ENCODE peak calls at places on chromosomes 5 and 9, in five cellular contexts. One of them, this sample, is unnamed.

GRCh38 chr5:11075010-11075860 is 314.2 kb upstream of the DAP start:
- DNase-seq in cardiac fibroblast: no peak
- DNase-seq in endothelial cell: peak; percentile 35
- DNase-seq in MCF 10A: no peak
- DNase-seq in brain microvascular endothelial cell: no peak
- DNase-seq in this sample: no peak

GRCh38 chr5:116280149-116280803 is 195.5 kb downstream of the COMMD10 start:
- DNase-seq in cardiac fibroblast: no peak
- DNase-seq in endothelial cell: no peak
- DNase-seq in MCF 10A: no peak
- DNase-seq in brain microvascular endothelial cell: no peak
- DNase-seq in this sample: no peak

GRCh38 chr9:126470251-126470993 is 143.3 kb upstream of the LMX1B start:
- DNase-seq in cardiac fibroblast: no peak
- DNase-seq in endothelial cell: no peak
- DNase-seq in MCF 10A: no peak
- DNase-seq in brain microvascular endothelial cell: no peak
- DNase-seq in this sample: no peak

GRCh38 chr9:129520981-129521380 is 99.9 kb downstream of the C9orf50 start:
- DNase-seq in cardiac fibroblast: no peak
- DNase-seq in endothelial cell: no peak
- DNase-seq in MCF 10A: no peak
- DNase-seq in brain microvascular endothelial cell: no peak
- DNase-seq in this sample: no peak

GRCh38 chr5:134127376-134127861 is 12.9 kb downstream of the TCF7 start:
- DNase-seq in cardiac fibroblast: peak; percentile 70
- DNase-seq in endothelial cell: no peak
- DNase-seq in MCF 10A: peak; percentile 41
- DNase-seq in brain microvascular endothelial cell: peak; percentile 43
- DNase-seq in this sample: peak; percentile 63

GRCh38 chr5:170504598-170505266 is 912 bp downstream of the KCNIP1 start:
- DNase-seq in cardiac fibroblast: no peak
- DNase-seq in endothelial cell: no peak
- DNase-seq in MCF 10A: no peak
- DNase-seq in brain microvascular endothelial cell: no peak
- DNase-seq in this sample: no peak

GRCh38 chr5:124902097-124902821 is 155.8 kb upstream of the ZNF608 start:
- DNase-seq in cardiac fibroblast: peak; percentile 30
- DNase-seq in endothelial cell: no peak
- DNase-seq in MCF 10A: no peak
- DNase-seq in brain microvascular endothelial cell: peak; percentile 3
- DNase-seq in this sample: peak; percentile 58

GRCh38 chr5:41707853-41708603 is 162.2 kb downstream of the OXCT1 start:
- DNase-seq in cardiac fibroblast: peak; percentile 73
- DNase-seq in endothelial cell: peak; percentile 9
- DNase-seq in MCF 10A: peak; percentile 56
- DNase-seq in brain microvascular endothelial cell: peak; percentile 61
- DNase-seq in this sample: peak; percentile 32

GRCh38 chr5:42951847-42952411 is 88.2 kb downstream of the ANXA2R start:
- DNase-seq in cardiac fibroblast: peak; percentile 55
- DNase-seq in endothelial cell: no peak
- DNase-seq in MCF 10A: no peak
- DNase-seq in brain microvascular endothelial cell: peak; percentile 25
- DNase-seq in this sample: peak; percentile 73

GRCh38 chr5:79560774-79561524 is 47.0 kb upstream of the HOMER1 start:
- DNase-seq in cardiac fibroblast: no peak
- DNase-seq in endothelial cell: no peak
- DNase-seq in MCF 10A: no peak
- DNase-seq in brain microvascular endothelial cell: no peak
- DNase-seq in this sample: peak; percentile 60

GRCh38 chr5:172849636-172850453 is 15.8 kb downstream of the ERGIC1 start:
- DNase-seq in cardiac fibroblast: no peak
- DNase-seq in endothelial cell: no peak
- DNase-seq in MCF 10A: peak; percentile 68
- DNase-seq in brain microvascular endothelial cell: no peak
- DNase-seq in this sample: peak; percentile 52

GRCh38 chr9:70594546-70594945 is 180.1 kb upstream of the KLF9 start:
- DNase-seq in cardiac fibroblast: no peak
- DNase-seq in endothelial cell: no peak
- DNase-seq in MCF 10A: no peak
- DNase-seq in brain microvascular endothelial cell: no peak
- DNase-seq in this sample: no peak

GRCh38 chr5:178288373-178289368 is 56.1 kb upstream of the PHYKPL start:
- DNase-seq in cardiac fibroblast: no peak
- DNase-seq in endothelial cell: no peak
- DNase-seq in MCF 10A: peak; percentile 95
- DNase-seq in brain microvascular endothelial cell: peak; percentile 3
- DNase-seq in this sample: no peak

GRCh38 chr5:160197341-160198147 is 31.8 kb upstream of the FABP6 start:
- DNase-seq in cardiac fibroblast: peak; percentile 91
- DNase-seq in endothelial cell: peak; percentile 51
- DNase-seq in MCF 10A: no peak
- DNase-seq in brain microvascular endothelial cell: peak; percentile 85
- DNase-seq in this sample: no peak

GRCh38 chr5:218457-219289 is 553 bp downstream of the SDHA start:
- DNase-seq in cardiac fibroblast: peak; percentile 45
- DNase-seq in endothelial cell: peak; percentile 41
- DNase-seq in MCF 10A: peak; percentile 46
- DNase-seq in brain microvascular endothelial cell: peak; percentile 39
- DNase-seq in this sample: peak; percentile 26

GRCh38 chr9:132970306-132971062 is 8.0 kb upstream of the GFI1B start:
- DNase-seq in cardiac fibroblast: no peak
- DNase-seq in endothelial cell: no peak
- DNase-seq in MCF 10A: no peak
- DNase-seq in brain microvascular endothelial cell: no peak
- DNase-seq in this sample: no peak

GRCh38 chr9:136606687-136607333 is 55.9 kb upstream of the EGFL7 start:
- DNase-seq in cardiac fibroblast: no peak
- DNase-seq in endothelial cell: no peak
- DNase-seq in MCF 10A: no peak
- DNase-seq in brain microvascular endothelial cell: no peak
- DNase-seq in this sample: no peak

GRCh38 chr5:83509535-83509934 is 38.0 kb downstream of the VCAN start:
- DNase-seq in cardiac fibroblast: peak; percentile 86
- DNase-seq in endothelial cell: no peak
- DNase-seq in MCF 10A: peak; percentile 95
- DNase-seq in brain microvascular endothelial cell: no peak
- DNase-seq in this sample: no peak

GRCh38 chr9:35306281-35306680 is 144.5 kb downstream of the UNC13B start:
- DNase-seq in cardiac fibroblast: no peak
- DNase-seq in endothelial cell: no peak
- DNase-seq in MCF 10A: no peak
- DNase-seq in brain microvascular endothelial cell: peak; percentile 20
- DNase-seq in this sample: no peak

GRCh38 chr9:116232425-116233159 is 79.0 kb downstream of the PAPPA start:
- DNase-seq in cardiac fibroblast: peak; percentile 53
- DNase-seq in endothelial cell: no peak
- DNase-seq in MCF 10A: peak; percentile 98
- DNase-seq in brain microvascular endothelial cell: peak; percentile 40
- DNase-seq in this sample: no peak

GRCh38 chr5:123937230-123937629 is 425.3 kb downstream of the CSNK1G3 start:
- DNase-seq in cardiac fibroblast: peak; percentile 77
- DNase-seq in endothelial cell: peak; percentile 32
- DNase-seq in MCF 10A: peak; percentile 85
- DNase-seq in brain microvascular endothelial cell: peak; percentile 52
- DNase-seq in this sample: no peak

GRCh38 chr9:130638278-130639118 is 25.9 kb upstream of the PRDM12 start:
- DNase-seq in cardiac fibroblast: no peak
- DNase-seq in endothelial cell: no peak
- DNase-seq in MCF 10A: no peak
- DNase-seq in brain microvascular endothelial cell: no peak
- DNase-seq in this sample: no peak

GRCh38 chr5:14144586-14145355 is 1.6 kb downstream of the TRIO start:
- DNase-seq in cardiac fibroblast: peak; percentile 54
- DNase-seq in endothelial cell: peak; percentile 73
- DNase-seq in MCF 10A: peak; percentile 83
- DNase-seq in brain microvascular endothelial cell: peak; percentile 74
- DNase-seq in this sample: peak; percentile 84

GRCh38 chr5:14270212-14270702 is 127.1 kb downstream of the TRIO start:
- DNase-seq in cardiac fibroblast: peak; percentile 80
- DNase-seq in endothelial cell: peak; percentile 38
- DNase-seq in MCF 10A: peak; percentile 70
- DNase-seq in brain microvascular endothelial cell: peak; percentile 73
- DNase-seq in this sample: peak; percentile 60

DNA sequence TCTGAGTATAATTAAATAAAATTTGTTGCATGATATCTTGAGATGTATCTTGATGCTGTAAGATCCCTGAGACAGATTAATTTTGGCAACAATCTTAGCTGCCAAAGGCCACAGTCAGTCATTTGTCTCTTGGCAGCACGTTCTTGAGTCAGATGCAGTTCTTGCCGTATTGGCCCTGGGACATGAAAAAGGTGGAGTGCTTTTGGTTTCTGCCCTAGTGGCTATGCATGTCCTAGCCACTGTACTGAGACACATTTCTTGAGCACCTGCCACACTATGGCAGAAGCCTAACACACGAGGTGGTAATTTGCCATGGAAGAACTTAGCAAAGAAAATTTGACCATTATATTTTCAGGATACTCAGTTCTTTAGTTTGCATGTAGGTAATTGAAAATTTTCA is 45.0 kb upstream of the PHF2 start:
- DNase-seq in cardiac fibroblast: no peak
- DNase-seq in endothelial cell: no peak
- DNase-seq in MCF 10A: peak; percentile 23
- DNase-seq in brain microvascular endothelial cell: no peak
- DNase-seq in this sample: no peak
- TF ChIP-seq CTCF in cardiac fibroblast: peak; percentile 20
- TF ChIP-seq CTCF in endothelial cell: no peak
- TF ChIP-seq CTCF in MCF 10A: no peak
- TF ChIP-seq CTCF in brain microvascular endothelial cell: peak; percentile 25
- TF ChIP-seq CTCF in this sample: no peak

DNA sequence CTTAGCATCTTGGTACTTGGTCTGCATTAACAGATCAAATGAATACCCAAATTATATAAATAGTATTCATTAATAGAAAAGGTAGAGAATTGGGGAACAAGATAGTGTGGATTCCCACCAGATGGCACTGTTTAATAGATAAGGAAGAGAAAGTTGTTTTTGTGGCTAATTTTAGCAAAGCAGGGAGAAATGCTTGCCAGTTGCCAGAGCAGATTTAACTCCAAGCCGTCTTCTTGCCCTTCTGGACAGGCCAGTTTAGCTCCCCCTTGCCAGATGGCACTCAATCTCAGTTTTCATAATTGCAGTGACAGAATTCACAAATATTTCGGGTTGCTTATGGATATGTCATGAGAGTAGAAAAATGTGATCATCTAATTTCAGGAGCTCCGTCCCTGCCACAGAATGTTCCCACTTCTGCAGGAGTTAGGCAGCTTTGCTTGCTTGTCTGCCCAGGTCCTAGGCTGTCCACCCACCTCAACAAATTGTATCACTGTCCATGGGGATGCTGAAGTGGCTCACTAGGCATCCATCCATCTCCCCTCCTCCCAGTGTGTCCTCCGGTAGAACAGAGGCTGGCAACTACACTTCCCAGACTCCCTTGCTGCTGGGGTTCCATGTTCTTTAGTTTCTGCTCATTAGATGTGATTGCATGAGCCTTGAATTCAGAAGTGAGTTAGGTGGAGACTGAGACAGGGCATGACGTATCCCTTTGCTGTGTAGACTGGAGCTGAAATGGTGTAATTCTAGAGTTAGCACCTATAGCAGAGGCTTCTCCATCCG is 11.8 kb upstream of the HEXB start:
- DNase-seq in cardiac fibroblast: peak; percentile 65
- DNase-seq in endothelial cell: no peak
- DNase-seq in MCF 10A: peak; percentile 54
- DNase-seq in brain microvascular endothelial cell: no peak
- DNase-seq in this sample: no peak
- TF ChIP-seq CTCF in cardiac fibroblast: peak; percentile 36
- TF ChIP-seq CTCF in endothelial cell: no peak
- TF ChIP-seq CTCF in MCF 10A: peak; percentile 64
- TF ChIP-seq CTCF in brain microvascular endothelial cell: peak; percentile 45
- TF ChIP-seq CTCF in this sample: no peak

DNA sequence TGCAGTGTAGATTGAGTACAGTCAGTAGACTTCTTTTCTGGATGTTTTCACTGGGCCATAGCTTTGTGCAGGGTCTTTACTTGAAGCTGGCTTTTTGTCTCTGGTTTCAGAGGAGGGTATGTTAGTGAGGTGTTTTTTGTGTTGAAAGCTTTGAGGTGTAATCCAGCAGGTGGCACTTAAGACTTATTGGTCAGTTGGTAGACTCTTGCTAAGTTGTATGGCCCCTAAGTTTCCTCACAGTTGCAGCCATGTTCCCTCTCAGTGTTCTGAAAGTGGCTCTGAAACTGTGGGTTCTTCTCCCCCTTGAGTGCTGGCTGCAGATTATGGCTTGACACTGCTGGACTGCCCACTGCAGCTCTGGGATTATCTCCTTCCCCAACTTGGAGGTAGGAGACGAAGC is 55.7 kb upstream of the SLC44A1 start:
- DNase-seq in cardiac fibroblast: no peak
- DNase-seq in endothelial cell: no peak
- DNase-seq in MCF 10A: peak; percentile 18
- DNase-seq in brain microvascular endothelial cell: no peak
- DNase-seq in this sample: no peak
- TF ChIP-seq CTCF in cardiac fibroblast: peak; percentile 4
- TF ChIP-seq CTCF in endothelial cell: no peak
- TF ChIP-seq CTCF in MCF 10A: no peak
- TF ChIP-seq CTCF in brain microvascular endothelial cell: no peak
- TF ChIP-seq CTCF in this sample: no peak

DNA sequence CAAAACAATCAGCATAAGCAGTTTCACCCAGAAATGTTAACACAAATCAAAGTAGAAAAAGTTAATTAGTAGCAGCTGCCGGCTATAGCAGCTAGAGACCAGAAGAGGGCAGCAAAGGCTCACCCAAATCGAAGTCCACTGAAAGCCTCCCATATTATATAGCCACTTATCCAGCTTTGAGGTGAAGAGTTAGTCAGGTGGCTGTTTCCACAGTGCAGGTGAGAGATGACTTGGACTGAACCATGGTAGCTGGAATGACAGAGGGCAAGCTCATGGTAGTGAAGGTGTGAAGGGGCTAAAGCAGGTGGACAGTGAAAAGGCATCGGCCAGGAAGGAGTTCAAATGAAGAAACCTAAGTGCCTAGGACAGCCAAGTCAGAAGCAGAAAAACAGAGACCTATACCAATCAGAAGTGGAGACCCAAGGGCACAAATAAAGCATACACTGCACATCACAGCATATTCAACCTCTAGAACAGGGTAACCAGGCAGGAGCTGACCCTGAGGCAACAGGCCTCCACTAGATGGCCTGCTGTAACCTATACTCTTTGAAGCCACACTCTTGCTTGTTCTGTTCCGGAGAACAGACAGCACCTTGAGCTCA is 7.2 kb upstream of the RNF38 start:
- DNase-seq in cardiac fibroblast: peak; percentile 79
- DNase-seq in endothelial cell: peak; percentile 43
- DNase-seq in MCF 10A: peak; percentile 61
- DNase-seq in brain microvascular endothelial cell: peak; percentile 37
- DNase-seq in this sample: peak; percentile 54
- TF ChIP-seq CTCF in cardiac fibroblast: peak; percentile 90
- TF ChIP-seq CTCF in endothelial cell: peak; percentile 79
- TF ChIP-seq CTCF in MCF 10A: peak; percentile 82
- TF ChIP-seq CTCF in brain microvascular endothelial cell: peak; percentile 93
- TF ChIP-seq CTCF in this sample: peak; percentile 73